ENCODE peak calls at places on chromosomes 6 and 20, in six cellular contexts. One of them, this sample, is unnamed. For H3K27me3 and H3K9me3, the result is how much of the 10 kb centered on the place peaks cover.

GRCh38 chr6:161272600-161273355 is 1.1 kb downstream of the AGPAT4 start:
- DNase-seq in CD4-positive, alpha-beta memory T cell: no peak
- DNase-seq in pancreas: no peak
- DNase-seq in IMR-90: peak
- DNase-seq in spleen: no peak
- DNase-seq in SJSA1: no peak
- DNase-seq in this sample: no peak

GRCh38 chr6:55277628-55278003 is 49.7 kb upstream of the GFRAL start:
- DNase-seq in pancreas: no peak
- DNase-seq in SJSA1: no peak
- DNase-seq in IMR-90: no peak
- DNase-seq in CD4-positive, alpha-beta memory T cell: no peak
- DNase-seq in spleen: no peak
- DNase-seq in this sample: no peak

GRCh38 chr6:85126448-85127178 is 323.3 kb upstream of the NT5E start:
- DNase-seq in SJSA1: peak
- DNase-seq in pancreas: peak
- DNase-seq in spleen: peak
- DNase-seq in CD4-positive, alpha-beta memory T cell: no peak
- DNase-seq in IMR-90: peak
- DNase-seq in this sample: peak

GRCh38 chr6:30113843-30114242 is 953 bp upstream of the TRIM31 start:
- DNase-seq in IMR-90: no peak
- DNase-seq in SJSA1: no peak
- DNase-seq in spleen: no peak
- DNase-seq in pancreas: no peak
- DNase-seq in CD4-positive, alpha-beta memory T cell: no peak
- DNase-seq in this sample: no peak

GRCh38 chr20:24962510-24962909 is 13.4 kb downstream of the CST7 start:
- DNase-seq in CD4-positive, alpha-beta memory T cell: no peak
- DNase-seq in SJSA1: no peak
- DNase-seq in IMR-90: no peak
- DNase-seq in pancreas: no peak
- DNase-seq in spleen: no peak
- DNase-seq in this sample: no peak

GRCh38 chr6:93447874-93448273 is 28.5 kb upstream of the EPHA7 start:
- DNase-seq in spleen: no peak
- DNase-seq in pancreas: no peak
- DNase-seq in SJSA1: no peak
- DNase-seq in IMR-90: no peak
- DNase-seq in CD4-positive, alpha-beta memory T cell: no peak
- DNase-seq in this sample: no peak

GRCh38 chr6:53059648-53060589 is 5.3 kb upstream of the FBXO9 start:
- DNase-seq in pancreas: no peak
- DNase-seq in SJSA1: no peak
- DNase-seq in CD4-positive, alpha-beta memory T cell: no peak
- DNase-seq in IMR-90: no peak
- DNase-seq in spleen: no peak
- DNase-seq in this sample: no peak

GRCh38 chr6:42369568-42369967 is 82.2 kb downstream of the TRERF1 start:
- DNase-seq in CD4-positive, alpha-beta memory T cell: no peak
- DNase-seq in spleen: no peak
- DNase-seq in pancreas: no peak
- DNase-seq in IMR-90: no peak
- DNase-seq in SJSA1: no peak
- DNase-seq in this sample: no peak

GRCh38 chr20:32965115-32965514 is 39.1 kb downstream of the SUN5 start:
- DNase-seq in spleen: no peak
- DNase-seq in pancreas: no peak
- DNase-seq in IMR-90: no peak
- DNase-seq in SJSA1: peak
- DNase-seq in CD4-positive, alpha-beta memory T cell: no peak
- DNase-seq in this sample: no peak

GRCh38 chr20:19885576-19885956 is 127.5 kb downstream of the RIN2 start:
- DNase-seq in SJSA1: no peak
- DNase-seq in IMR-90: no peak
- DNase-seq in pancreas: no peak
- DNase-seq in spleen: no peak
- DNase-seq in CD4-positive, alpha-beta memory T cell: no peak
- DNase-seq in this sample: no peak

GRCh38 chr20:4008877-4009276 is 6.5 kb downstream of the RNF24 start:
- DNase-seq in IMR-90: no peak
- DNase-seq in pancreas: no peak
- DNase-seq in CD4-positive, alpha-beta memory T cell: no peak
- DNase-seq in spleen: no peak
- DNase-seq in SJSA1: no peak
- DNase-seq in this sample: no peak

GRCh38 chr6:32614366-32615081 is 22.7 kb upstream of the HLA-DQA1 start:
- DNase-seq in CD4-positive, alpha-beta memory T cell: no peak
- DNase-seq in spleen: no peak
- DNase-seq in IMR-90: no peak
- DNase-seq in SJSA1: no peak
- DNase-seq in pancreas: no peak
- DNase-seq in this sample: no peak

GRCh38 chr6:121879149-121879548 is 443.7 kb downstream of the GJA1 start:
- DNase-seq in spleen: no peak
- DNase-seq in SJSA1: no peak
- DNase-seq in CD4-positive, alpha-beta memory T cell: no peak
- DNase-seq in IMR-90: peak
- DNase-seq in pancreas: no peak
- DNase-seq in this sample: no peak

GRCh38 chr20:2179233-2179580 is 77.6 kb downstream of the STK35 start:
- DNase-seq in SJSA1: no peak
- DNase-seq in CD4-positive, alpha-beta memory T cell: no peak
- DNase-seq in IMR-90: no peak
- DNase-seq in pancreas: no peak
- DNase-seq in spleen: no peak
- DNase-seq in this sample: no peak

DNA sequence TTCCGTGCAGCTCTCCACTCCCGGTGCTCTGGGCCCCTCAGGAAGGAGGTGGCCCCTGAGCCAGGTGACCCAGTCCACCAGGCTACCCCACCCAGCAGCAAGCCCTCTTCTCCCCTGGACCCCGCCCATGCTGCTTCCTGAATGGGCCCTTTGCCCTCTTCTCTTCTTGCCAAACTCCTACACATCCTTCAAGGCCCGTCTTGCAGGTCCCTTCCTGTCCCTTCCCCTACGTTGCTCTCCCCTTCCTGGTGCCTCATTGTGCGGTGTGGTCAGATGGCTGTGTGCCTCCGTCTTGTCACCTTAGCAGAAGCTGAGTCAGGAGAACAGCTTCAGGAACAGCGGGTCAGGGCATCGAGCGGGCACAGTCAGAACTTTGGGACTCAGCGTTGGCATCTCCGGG is 3.4 kb upstream of the GATA5 start:
- DNase-seq in IMR-90: no peak
- DNase-seq in pancreas: no peak
- DNase-seq in SJSA1: no peak
- DNase-seq in CD4-positive, alpha-beta memory T cell: no peak
- DNase-seq in spleen: no peak
- DNase-seq in this sample: no peak
- H3K27me3 ChIP-seq in IMR-90: half or more
- H3K27me3 ChIP-seq in pancreas: under half
- H3K27me3 ChIP-seq in SJSA1: half or more
- H3K27me3 ChIP-seq in CD4-positive, alpha-beta memory T cell: under half
- H3K27me3 ChIP-seq in spleen: half or more
- H3K27me3 ChIP-seq in this sample: under half

GRCh38 chr6:14380421-14380820 is 262.8 kb downstream of the CD83 start:
- DNase-seq in spleen: no peak
- DNase-seq in pancreas: no peak
- DNase-seq in SJSA1: no peak
- DNase-seq in CD4-positive, alpha-beta memory T cell: no peak
- DNase-seq in IMR-90: no peak
- DNase-seq in this sample: no peak
- H3K9me3 ChIP-seq in spleen: under half
- H3K9me3 ChIP-seq in pancreas: under half
- H3K9me3 ChIP-seq in SJSA1: under half
- H3K9me3 ChIP-seq in CD4-positive, alpha-beta memory T cell: under half
- H3K9me3 ChIP-seq in IMR-90: under half
- H3K9me3 ChIP-seq in this sample: under half

GRCh38 chr6:154491567-154492470 is 18.7 kb downstream of the CNKSR3 start:
- DNase-seq in SJSA1: no peak
- DNase-seq in CD4-positive, alpha-beta memory T cell: no peak
- DNase-seq in spleen: no peak
- DNase-seq in pancreas: no peak
- DNase-seq in IMR-90: peak
- DNase-seq in this sample: no peak
- H3K27ac ChIP-seq in SJSA1: no peak
- H3K27ac ChIP-seq in CD4-positive, alpha-beta memory T cell: no peak
- H3K27ac ChIP-seq in spleen: no peak
- H3K27ac ChIP-seq in pancreas: no peak
- H3K27ac ChIP-seq in IMR-90: no peak
- H3K27ac ChIP-seq in this sample: peak

DNA sequence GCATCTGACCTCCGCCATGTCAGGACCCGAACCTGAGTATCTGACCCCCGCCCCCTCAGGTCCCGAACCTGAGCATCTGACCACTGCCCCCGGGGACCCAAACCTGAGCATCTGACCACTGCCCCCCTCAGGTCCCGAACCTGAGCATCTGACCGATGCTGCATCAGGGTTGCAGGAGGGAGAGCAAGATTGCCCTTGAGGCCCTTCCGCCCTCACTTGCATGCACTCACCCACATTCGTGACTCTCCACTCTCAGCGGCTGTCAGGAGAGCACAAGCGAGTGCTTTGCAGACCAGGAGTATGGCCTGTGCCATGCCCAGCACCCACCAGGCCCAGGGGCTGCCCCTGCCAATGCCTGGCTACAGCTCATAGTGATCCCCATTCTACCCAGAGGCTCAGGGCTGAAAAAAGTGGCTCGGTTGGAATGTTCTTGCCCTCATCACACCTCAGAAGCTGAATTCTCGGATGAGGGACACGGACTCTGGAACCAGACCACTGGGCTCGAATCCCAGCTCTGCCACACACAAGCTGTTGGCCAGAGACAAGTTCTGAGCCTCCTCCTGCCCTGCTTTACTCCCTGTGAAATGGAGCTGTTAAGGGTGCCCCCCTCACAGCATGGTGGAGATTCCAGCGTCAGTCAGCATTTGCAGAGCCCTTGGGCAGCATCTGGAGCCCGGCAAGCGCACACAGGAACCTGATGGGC is 82.1 kb downstream of the DLL1 start:
- DNase-seq in IMR-90: no peak
- DNase-seq in CD4-positive, alpha-beta memory T cell: no peak
- DNase-seq in SJSA1: peak
- DNase-seq in pancreas: peak
- DNase-seq in spleen: peak
- DNase-seq in this sample: no peak
- H3K27me3 ChIP-seq in IMR-90: under half
- H3K27me3 ChIP-seq in CD4-positive, alpha-beta memory T cell: under half
- H3K27me3 ChIP-seq in SJSA1: under half
- H3K27me3 ChIP-seq in pancreas: under half
- H3K27me3 ChIP-seq in spleen: under half
- H3K27me3 ChIP-seq in this sample: under half

GRCh38 chr20:58192065-58192464 is 36.4 kb downstream of the ANKRD60 start:
- DNase-seq in SJSA1: no peak
- DNase-seq in pancreas: no peak
- DNase-seq in CD4-positive, alpha-beta memory T cell: no peak
- DNase-seq in spleen: no peak
- DNase-seq in IMR-90: no peak
- DNase-seq in this sample: no peak
- H3K9me3 ChIP-seq in SJSA1: under half
- H3K9me3 ChIP-seq in pancreas: under half
- H3K9me3 ChIP-seq in CD4-positive, alpha-beta memory T cell: under half
- H3K9me3 ChIP-seq in spleen: under half
- H3K9me3 ChIP-seq in IMR-90: under half
- H3K9me3 ChIP-seq in this sample: under half

This sample was measured in aorta.